ENCODE peak calls at places on chromosomes 12 and 14, in ten cellular contexts. One of them, this sample, is unnamed.

GRCh38 chr14:39266589-39266870 is 32.8 kb downstream of the MIA2 start:
- DNase-seq in NB4: no peak
- DNase-seq in body of pancreas: peak; percentile 94
- DNase-seq in progenitor cell of endocrine pancreas: peak; percentile 49
- DNase-seq in tibial artery: peak; percentile 51
- DNase-seq in mammary epithelial cell: no peak
- DNase-seq in kidney: no peak
- DNase-seq in MCF 10A: no peak
- DNase-seq in MM.1S: no peak
- DNase-seq in colonic mucosa: peak; percentile 91
- DNase-seq in this sample: no peak

GRCh38 chr12:80154261-80154660 is 54.9 kb downstream of the OTOGL start:
- DNase-seq in tibial artery: no peak
- DNase-seq in body of pancreas: no peak
- DNase-seq in colonic mucosa: no peak
- DNase-seq in MM.1S: peak; percentile 54
- DNase-seq in NB4: no peak
- DNase-seq in MCF 10A: no peak
- DNase-seq in kidney: no peak
- DNase-seq in progenitor cell of endocrine pancreas: no peak
- DNase-seq in mammary epithelial cell: peak; percentile 55
- DNase-seq in this sample: peak; percentile 21

GRCh38 chr14:99143793-99144192 is 128.2 kb downstream of the BCL11B start:
- DNase-seq in mammary epithelial cell: no peak
- DNase-seq in MM.1S: no peak
- DNase-seq in tibial artery: peak; percentile 11
- DNase-seq in kidney: no peak
- DNase-seq in progenitor cell of endocrine pancreas: no peak
- DNase-seq in colonic mucosa: no peak
- DNase-seq in NB4: peak; percentile 65
- DNase-seq in MCF 10A: no peak
- DNase-seq in body of pancreas: no peak
- DNase-seq in this sample: no peak

GRCh38 chr12:83161451-83161850 is 474.7 kb downstream of the TMTC2 start:
- DNase-seq in body of pancreas: no peak
- DNase-seq in NB4: no peak
- DNase-seq in tibial artery: no peak
- DNase-seq in kidney: no peak
- DNase-seq in colonic mucosa: no peak
- DNase-seq in progenitor cell of endocrine pancreas: no peak
- DNase-seq in mammary epithelial cell: peak; percentile 89
- DNase-seq in MCF 10A: peak; percentile 4
- DNase-seq in MM.1S: no peak
- DNase-seq in this sample: no peak

GRCh38 chr12:79618848-79619404 is 71.8 kb downstream of the PAWR start:
- DNase-seq in MCF 10A: peak; percentile 80
- DNase-seq in tibial artery: no peak
- DNase-seq in mammary epithelial cell: peak; percentile 89
- DNase-seq in MM.1S: no peak
- DNase-seq in NB4: no peak
- DNase-seq in body of pancreas: no peak
- DNase-seq in kidney: no peak
- DNase-seq in colonic mucosa: no peak
- DNase-seq in progenitor cell of endocrine pancreas: no peak
- DNase-seq in this sample: no peak

GRCh38 chr12:116142936-116143882 is 134.3 kb downstream of the MED13L start:
- DNase-seq in MCF 10A: peak; percentile 55
- DNase-seq in MM.1S: no peak
- DNase-seq in progenitor cell of endocrine pancreas: no peak
- DNase-seq in colonic mucosa: no peak
- DNase-seq in tibial artery: no peak
- DNase-seq in NB4: peak; percentile 74
- DNase-seq in mammary epithelial cell: peak; percentile 75
- DNase-seq in body of pancreas: no peak
- DNase-seq in kidney: no peak
- DNase-seq in this sample: no peak

GRCh38 chr12:11510671-11511070 is 115.3 kb upstream of the PRB2 start:
- DNase-seq in kidney: no peak
- DNase-seq in colonic mucosa: no peak
- DNase-seq in MM.1S: no peak
- DNase-seq in NB4: no peak
- DNase-seq in MCF 10A: no peak
- DNase-seq in body of pancreas: no peak
- DNase-seq in mammary epithelial cell: no peak
- DNase-seq in tibial artery: no peak
- DNase-seq in progenitor cell of endocrine pancreas: no peak
- DNase-seq in this sample: no peak

GRCh38 chr12:118053071-118053985 is 7.7 kb downstream of the WSB2 start:
- DNase-seq in MCF 10A: no peak
- DNase-seq in MM.1S: no peak
- DNase-seq in kidney: no peak
- DNase-seq in tibial artery: no peak
- DNase-seq in body of pancreas: no peak
- DNase-seq in progenitor cell of endocrine pancreas: no peak
- DNase-seq in NB4: no peak
- DNase-seq in colonic mucosa: no peak
- DNase-seq in mammary epithelial cell: no peak
- DNase-seq in this sample: no peak

DNA sequence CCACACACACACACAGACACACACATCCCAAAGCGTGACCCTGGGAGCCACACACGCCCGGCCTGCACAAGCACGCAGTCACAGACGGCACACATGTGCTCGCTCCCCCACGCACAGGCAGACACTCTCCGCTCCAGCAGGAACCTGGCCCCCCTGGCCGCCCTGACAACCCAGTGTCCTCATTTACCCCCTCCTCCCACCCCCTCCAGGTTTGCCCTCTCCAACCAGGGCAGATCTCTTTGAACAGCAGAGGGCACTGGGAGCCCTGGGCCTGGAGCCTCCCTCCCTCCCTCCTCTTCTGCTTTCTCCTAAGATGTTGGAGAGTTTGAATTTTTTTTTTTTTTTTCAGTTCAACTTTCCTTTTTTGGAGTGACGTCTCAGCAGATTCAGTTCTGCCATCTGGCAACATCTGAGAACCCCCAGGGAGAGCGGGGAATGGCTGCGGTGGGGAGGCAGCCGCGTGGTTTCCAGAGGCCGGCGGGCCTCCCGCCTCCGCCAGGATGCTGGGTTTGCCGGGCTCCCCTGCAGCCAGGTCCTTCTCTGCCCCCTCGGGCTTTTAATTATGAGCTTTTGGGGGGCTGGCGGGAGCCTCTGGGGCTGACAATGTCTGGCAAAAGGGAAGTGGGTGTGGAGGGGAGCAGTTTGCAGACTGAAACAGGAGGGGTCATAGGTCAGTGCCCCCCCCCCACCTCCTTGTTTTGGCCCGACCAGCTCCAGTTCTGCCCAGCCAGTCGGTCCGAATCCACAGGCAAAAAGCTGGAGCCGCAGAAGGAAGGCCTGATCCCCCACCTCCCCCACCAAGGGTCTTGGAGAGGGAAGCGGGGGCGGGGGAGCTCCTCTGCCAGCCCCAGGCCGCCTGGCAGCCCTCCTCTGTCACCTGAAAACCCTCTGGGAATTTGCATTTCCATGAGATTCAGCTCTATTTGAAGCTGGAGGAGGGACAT is 1.3 kb upstream of the NCOR2 start:
- DNase-seq in body of pancreas: peak; percentile 64
- DNase-seq in mammary epithelial cell: peak; percentile 53
- DNase-seq in progenitor cell of endocrine pancreas: no peak
- DNase-seq in tibial artery: peak; percentile 86
- DNase-seq in MM.1S: peak; percentile 81
- DNase-seq in kidney: peak; percentile 91
- DNase-seq in MCF 10A: peak; percentile 41
- DNase-seq in NB4: peak; percentile 98
- DNase-seq in colonic mucosa: peak; percentile 67
- DNase-seq in this sample: peak; percentile 84
- TF ChIP-seq CTCF in body of pancreas: no peak
- TF ChIP-seq CTCF in mammary epithelial cell: peak; percentile 23
- TF ChIP-seq CTCF in progenitor cell of endocrine pancreas: no peak
- TF ChIP-seq CTCF in tibial artery: no peak
- TF ChIP-seq CTCF in MM.1S: peak; percentile 41
- TF ChIP-seq CTCF in kidney: peak; percentile 30
- TF ChIP-seq CTCF in MCF 10A: peak; percentile 43
- TF ChIP-seq CTCF in NB4: peak; percentile 46
- TF ChIP-seq CTCF in colonic mucosa: peak; percentile 15
- TF ChIP-seq CTCF in this sample: peak; percentile 14

GRCh38 chr14:106844608-106845285 is 1318.4 kb downstream of the TMEM121 start:
- DNase-seq in progenitor cell of endocrine pancreas: no peak
- DNase-seq in NB4: peak; percentile 85
- DNase-seq in colonic mucosa: peak; percentile 81
- DNase-seq in mammary epithelial cell: peak; percentile 49
- DNase-seq in MCF 10A: peak; percentile 42
- DNase-seq in kidney: peak; percentile 93
- DNase-seq in MM.1S: no peak
- DNase-seq in tibial artery: peak; percentile 53
- DNase-seq in body of pancreas: peak; percentile 79
- DNase-seq in this sample: peak; percentile 79

GRCh38 chr14:106843951-106844483 is 1317.6 kb downstream of the TMEM121 start:
- DNase-seq in tibial artery: no peak
- DNase-seq in kidney: peak; percentile 76
- DNase-seq in NB4: peak; percentile 75
- DNase-seq in body of pancreas: peak; percentile 79
- DNase-seq in MCF 10A: peak; percentile 45
- DNase-seq in mammary epithelial cell: peak; percentile 66
- DNase-seq in colonic mucosa: peak; percentile 73
- DNase-seq in MM.1S: peak; percentile 61
- DNase-seq in progenitor cell of endocrine pancreas: no peak
- DNase-seq in this sample: peak; percentile 50

GRCh38 chr14:106842687-106843086 is 1316.3 kb downstream of the TMEM121 start:
- DNase-seq in body of pancreas: peak; percentile 33
- DNase-seq in mammary epithelial cell: no peak
- DNase-seq in MM.1S: no peak
- DNase-seq in progenitor cell of endocrine pancreas: no peak
- DNase-seq in colonic mucosa: no peak
- DNase-seq in MCF 10A: peak; percentile 29
- DNase-seq in NB4: no peak
- DNase-seq in kidney: no peak
- DNase-seq in tibial artery: no peak
- DNase-seq in this sample: no peak

GRCh38 chr14:106841701-106842100 is 1315.3 kb downstream of the TMEM121 start:
- DNase-seq in kidney: no peak
- DNase-seq in progenitor cell of endocrine pancreas: no peak
- DNase-seq in mammary epithelial cell: peak; percentile 76
- DNase-seq in body of pancreas: no peak
- DNase-seq in NB4: no peak
- DNase-seq in tibial artery: no peak
- DNase-seq in colonic mucosa: no peak
- DNase-seq in MCF 10A: peak; percentile 49
- DNase-seq in MM.1S: no peak
- DNase-seq in this sample: no peak

DNA sequence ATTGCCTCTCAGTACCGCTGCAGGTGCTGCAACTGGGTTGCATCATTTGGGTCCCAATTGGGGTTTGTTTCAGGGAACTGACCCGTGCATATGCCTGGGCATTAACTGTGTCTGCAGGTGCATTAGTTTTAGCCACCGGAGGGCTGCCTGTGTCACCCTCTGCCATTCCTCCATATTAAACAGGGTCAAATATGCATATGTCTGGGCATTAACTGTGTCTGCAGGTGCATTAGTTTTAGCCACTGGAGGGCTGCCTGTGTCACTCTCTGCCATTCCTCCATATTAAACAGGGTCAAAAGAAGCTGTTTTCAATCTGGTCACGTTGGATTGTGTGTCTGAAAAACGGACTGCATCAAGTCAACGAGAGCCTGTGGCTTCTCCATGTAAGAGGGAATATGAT is 1317.0 kb downstream of the TMEM121 start:
- DNase-seq in MCF 10A: no peak
- DNase-seq in progenitor cell of endocrine pancreas: no peak
- DNase-seq in MM.1S: no peak
- DNase-seq in body of pancreas: no peak
- DNase-seq in mammary epithelial cell: no peak
- DNase-seq in colonic mucosa: no peak
- DNase-seq in tibial artery: no peak
- DNase-seq in NB4: peak; percentile 30
- DNase-seq in kidney: no peak
- DNase-seq in this sample: no peak
- TF ChIP-seq CTCF in MCF 10A: no peak
- TF ChIP-seq CTCF in progenitor cell of endocrine pancreas: no peak
- TF ChIP-seq CTCF in MM.1S: peak; percentile 4
- TF ChIP-seq CTCF in body of pancreas: no peak
- TF ChIP-seq CTCF in mammary epithelial cell: no peak
- TF ChIP-seq CTCF in colonic mucosa: no peak
- TF ChIP-seq CTCF in tibial artery: no peak
- TF ChIP-seq CTCF in NB4: no peak
- TF ChIP-seq CTCF in kidney: no peak
- TF ChIP-seq CTCF in this sample: no peak

DNA sequence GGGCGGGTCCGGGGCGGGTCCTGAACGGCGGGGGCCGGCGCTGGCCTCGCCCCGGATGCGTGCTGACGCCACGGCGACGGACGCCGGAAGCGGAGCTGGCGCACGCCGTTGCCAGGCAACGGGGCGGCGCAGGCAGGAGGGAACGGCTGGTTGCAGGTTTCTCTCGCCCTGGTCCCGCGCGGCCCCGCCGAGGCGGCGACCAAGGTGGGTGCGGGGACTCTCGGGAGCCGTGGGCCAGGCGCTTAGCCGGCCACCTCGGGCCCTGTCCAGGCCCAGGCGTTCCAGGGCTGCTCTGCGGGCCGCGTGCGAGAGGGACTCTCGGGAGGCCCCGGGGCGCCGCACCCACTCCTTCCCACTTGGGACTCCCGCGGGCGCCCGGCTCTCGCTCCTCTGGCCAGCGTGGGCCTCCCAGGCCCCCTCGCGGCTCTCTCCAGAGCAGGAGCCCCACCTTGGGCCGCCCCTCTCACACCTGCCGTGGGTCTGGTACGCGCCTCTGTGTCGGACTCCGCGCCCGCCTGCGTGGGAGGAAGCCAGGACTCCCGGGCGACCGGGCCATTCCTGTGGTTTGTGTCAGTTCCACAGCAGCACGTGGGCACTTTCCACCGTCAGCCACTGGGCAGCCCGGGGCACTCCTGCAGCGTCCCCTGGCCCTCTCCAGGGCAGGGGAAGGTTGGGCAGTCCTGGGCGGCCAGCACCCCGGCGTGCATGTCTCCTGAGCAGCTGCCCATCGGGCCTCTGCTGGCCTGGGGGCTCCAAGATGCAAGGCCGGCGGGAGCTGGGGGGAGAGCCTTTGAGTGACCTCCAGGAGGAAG is at the start of gene CLBA1:
- DNase-seq in MM.1S: peak; percentile 84
- DNase-seq in kidney: peak; percentile 96
- DNase-seq in colonic mucosa: peak; percentile 88
- DNase-seq in progenitor cell of endocrine pancreas: peak; percentile 78
- DNase-seq in tibial artery: peak; percentile 78
- DNase-seq in NB4: peak; percentile 90
- DNase-seq in MCF 10A: peak; percentile 88
- DNase-seq in body of pancreas: peak; percentile 89
- DNase-seq in mammary epithelial cell: peak; percentile 90
- DNase-seq in this sample: peak; percentile 100
- TF ChIP-seq CTCF in MM.1S: no peak
- TF ChIP-seq CTCF in kidney: peak; percentile 7
- TF ChIP-seq CTCF in colonic mucosa: no peak
- TF ChIP-seq CTCF in progenitor cell of endocrine pancreas: no peak
- TF ChIP-seq CTCF in tibial artery: no peak
- TF ChIP-seq CTCF in NB4: no peak
- TF ChIP-seq CTCF in MCF 10A: no peak
- TF ChIP-seq CTCF in body of pancreas: no peak
- TF ChIP-seq CTCF in mammary epithelial cell: no peak
- TF ChIP-seq CTCF in this sample: no peak

DNA sequence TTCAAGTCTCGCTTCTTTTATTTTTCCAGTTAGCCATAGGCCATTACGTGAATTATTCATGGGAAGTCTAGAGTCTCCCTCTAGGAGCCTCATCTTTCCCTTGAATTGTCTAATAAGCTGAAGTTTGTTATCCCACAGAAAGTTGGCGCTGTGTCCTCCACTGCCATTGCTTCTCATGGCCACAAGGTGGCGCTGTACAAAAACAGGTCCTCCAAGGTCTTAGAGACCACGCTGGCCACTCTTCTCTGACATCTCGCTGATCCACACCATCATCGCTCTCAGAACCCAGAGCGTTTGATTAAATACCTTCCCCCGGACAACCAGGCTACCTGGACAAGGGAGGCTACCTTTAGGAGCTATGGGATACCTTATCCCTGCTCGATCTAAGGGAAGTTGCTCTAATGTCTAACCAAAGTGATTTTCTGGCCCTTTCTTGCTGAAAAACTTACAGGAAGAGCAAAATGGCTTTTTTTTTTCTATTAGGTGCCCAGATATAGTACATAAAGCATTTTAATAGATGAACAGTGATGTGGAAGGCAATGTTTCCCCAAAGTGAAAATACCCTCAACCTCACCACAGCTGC is 110.0 kb downstream of the CCDC60 start:
- DNase-seq in progenitor cell of endocrine pancreas: peak; percentile 12
- DNase-seq in tibial artery: no peak
- DNase-seq in NB4: peak; percentile 77
- DNase-seq in MM.1S: peak; percentile 56
- DNase-seq in body of pancreas: peak; percentile 23
- DNase-seq in mammary epithelial cell: peak; percentile 3
- DNase-seq in MCF 10A: peak; percentile 57
- DNase-seq in colonic mucosa: peak; percentile 30
- DNase-seq in kidney: no peak
- DNase-seq in this sample: peak; percentile 70
- TF ChIP-seq CTCF in progenitor cell of endocrine pancreas: peak; percentile 86
- TF ChIP-seq CTCF in tibial artery: no peak
- TF ChIP-seq CTCF in NB4: peak; percentile 100
- TF ChIP-seq CTCF in MM.1S: peak; percentile 90
- TF ChIP-seq CTCF in body of pancreas: peak; percentile 38
- TF ChIP-seq CTCF in mammary epithelial cell: peak; percentile 53
- TF ChIP-seq CTCF in MCF 10A: peak; percentile 65
- TF ChIP-seq CTCF in colonic mucosa: peak; percentile 80
- TF ChIP-seq CTCF in kidney: peak; percentile 89
- TF ChIP-seq CTCF in this sample: peak; percentile 94